ENCODE peak calls at places on chromosomes 13 and 19, in nine cellular contexts. One of them, this sample, is unnamed.

GRCh38 chr13:66354880-66355279 is 875.3 kb downstream of the PCDH9 start:
- DNase-seq in right atrium auricular region: no peak
- DNase-seq in small intestine: no peak
- DNase-seq in neuronal stem cell: no peak
- DNase-seq in IMR-90: no peak
- DNase-seq in ovary: no peak
- DNase-seq in dorsolateral prefrontal cortex: no peak
- DNase-seq in ascending aorta: no peak
- DNase-seq in suprapubic skin: no peak
- DNase-seq in this sample: no peak

GRCh38 chr19:5492813-5493409 is 37.7 kb downstream of the ZNRF4 start:
- DNase-seq in right atrium auricular region: no peak
- DNase-seq in suprapubic skin: no peak
- DNase-seq in dorsolateral prefrontal cortex: no peak
- DNase-seq in ovary: no peak
- DNase-seq in small intestine: no peak
- DNase-seq in IMR-90: no peak
- DNase-seq in ascending aorta: no peak
- DNase-seq in neuronal stem cell: peak; percentile 95
- DNase-seq in this sample: no peak

GRCh38 chr13:114115191-114115671 is 17.2 kb downstream of the RASA3 start:
- DNase-seq in ovary: no peak
- DNase-seq in ascending aorta: peak; percentile 70
- DNase-seq in neuronal stem cell: no peak
- DNase-seq in right atrium auricular region: peak; percentile 67
- DNase-seq in dorsolateral prefrontal cortex: no peak
- DNase-seq in small intestine: peak; percentile 89
- DNase-seq in suprapubic skin: peak; percentile 72
- DNase-seq in IMR-90: peak; percentile 94
- DNase-seq in this sample: no peak

GRCh38 chr19:3404324-3405260 is 38.2 kb downstream of the NFIC start:
- DNase-seq in suprapubic skin: peak; percentile 94
- DNase-seq in small intestine: no peak
- DNase-seq in neuronal stem cell: no peak
- DNase-seq in right atrium auricular region: peak; percentile 93
- DNase-seq in ovary: peak; percentile 92
- DNase-seq in ascending aorta: peak; percentile 95
- DNase-seq in IMR-90: peak; percentile 93
- DNase-seq in dorsolateral prefrontal cortex: peak; percentile 50
- DNase-seq in this sample: no peak

GRCh38 chr13:112102243-112102642 is 35.3 kb downstream of the SOX1 start:
- DNase-seq in right atrium auricular region: peak; percentile 5
- DNase-seq in small intestine: peak; percentile 22
- DNase-seq in dorsolateral prefrontal cortex: no peak
- DNase-seq in IMR-90: no peak
- DNase-seq in neuronal stem cell: no peak
- DNase-seq in suprapubic skin: no peak
- DNase-seq in ascending aorta: no peak
- DNase-seq in ovary: no peak
- DNase-seq in this sample: no peak

GRCh38 chr13:75181906-75182305 is 300.1 kb downstream of the TBC1D4 start:
- DNase-seq in neuronal stem cell: no peak
- DNase-seq in dorsolateral prefrontal cortex: no peak
- DNase-seq in small intestine: no peak
- DNase-seq in suprapubic skin: no peak
- DNase-seq in ascending aorta: no peak
- DNase-seq in ovary: no peak
- DNase-seq in IMR-90: peak; percentile 76
- DNase-seq in right atrium auricular region: no peak
- DNase-seq in this sample: no peak

GRCh38 chr13:104592545-104593250 is 1526.5 kb upstream of the SLC10A2 start:
- DNase-seq in suprapubic skin: no peak
- DNase-seq in right atrium auricular region: no peak
- DNase-seq in ovary: no peak
- DNase-seq in dorsolateral prefrontal cortex: no peak
- DNase-seq in IMR-90: no peak
- DNase-seq in neuronal stem cell: no peak
- DNase-seq in ascending aorta: no peak
- DNase-seq in small intestine: no peak
- DNase-seq in this sample: no peak

GRCh38 chr19:872266-872951 is 12.9 kb downstream of the CFD start:
- DNase-seq in neuronal stem cell: no peak
- DNase-seq in ascending aorta: no peak
- DNase-seq in ovary: peak; percentile 78
- DNase-seq in dorsolateral prefrontal cortex: no peak
- DNase-seq in small intestine: peak; percentile 80
- DNase-seq in IMR-90: peak; percentile 38
- DNase-seq in right atrium auricular region: no peak
- DNase-seq in suprapubic skin: no peak
- DNase-seq in this sample: no peak

GRCh38 chr13:28136916-28137315 is 1.4 kb upstream of the PAN3 start:
- DNase-seq in dorsolateral prefrontal cortex: no peak
- DNase-seq in IMR-90: no peak
- DNase-seq in ascending aorta: no peak
- DNase-seq in neuronal stem cell: no peak
- DNase-seq in right atrium auricular region: no peak
- DNase-seq in ovary: no peak
- DNase-seq in small intestine: peak; percentile 54
- DNase-seq in suprapubic skin: no peak
- DNase-seq in this sample: no peak

GRCh38 chr19:8577247-8577646 is at the start of gene MYO1F:
- DNase-seq in right atrium auricular region: no peak
- DNase-seq in ascending aorta: no peak
- DNase-seq in neuronal stem cell: no peak
- DNase-seq in dorsolateral prefrontal cortex: no peak
- DNase-seq in ovary: no peak
- DNase-seq in suprapubic skin: peak; percentile 73
- DNase-seq in small intestine: no peak
- DNase-seq in IMR-90: no peak
- DNase-seq in this sample: no peak

GRCh38 chr19:8580710-8581281 is 3.6 kb upstream of the MYO1F start:
- DNase-seq in ovary: peak; percentile 85
- DNase-seq in suprapubic skin: peak; percentile 87
- DNase-seq in right atrium auricular region: peak; percentile 78
- DNase-seq in neuronal stem cell: peak; percentile 86
- DNase-seq in IMR-90: peak; percentile 66
- DNase-seq in small intestine: peak; percentile 71
- DNase-seq in ascending aorta: peak; percentile 92
- DNase-seq in dorsolateral prefrontal cortex: peak; percentile 11
- DNase-seq in this sample: no peak

GRCh38 chr19:8577741-8578140 is 499 bp upstream of the MYO1F start:
- DNase-seq in suprapubic skin: no peak
- DNase-seq in dorsolateral prefrontal cortex: no peak
- DNase-seq in ovary: no peak
- DNase-seq in ascending aorta: no peak
- DNase-seq in IMR-90: no peak
- DNase-seq in small intestine: no peak
- DNase-seq in right atrium auricular region: no peak
- DNase-seq in neuronal stem cell: no peak
- DNase-seq in this sample: no peak

GRCh38 chr19:8576273-8576993 is 809 bp downstream of the MYO1F start:
- DNase-seq in neuronal stem cell: no peak
- DNase-seq in ascending aorta: no peak
- DNase-seq in small intestine: peak; percentile 69
- DNase-seq in ovary: no peak
- DNase-seq in IMR-90: no peak
- DNase-seq in right atrium auricular region: no peak
- DNase-seq in dorsolateral prefrontal cortex: no peak
- DNase-seq in suprapubic skin: no peak
- DNase-seq in this sample: no peak

DNA sequence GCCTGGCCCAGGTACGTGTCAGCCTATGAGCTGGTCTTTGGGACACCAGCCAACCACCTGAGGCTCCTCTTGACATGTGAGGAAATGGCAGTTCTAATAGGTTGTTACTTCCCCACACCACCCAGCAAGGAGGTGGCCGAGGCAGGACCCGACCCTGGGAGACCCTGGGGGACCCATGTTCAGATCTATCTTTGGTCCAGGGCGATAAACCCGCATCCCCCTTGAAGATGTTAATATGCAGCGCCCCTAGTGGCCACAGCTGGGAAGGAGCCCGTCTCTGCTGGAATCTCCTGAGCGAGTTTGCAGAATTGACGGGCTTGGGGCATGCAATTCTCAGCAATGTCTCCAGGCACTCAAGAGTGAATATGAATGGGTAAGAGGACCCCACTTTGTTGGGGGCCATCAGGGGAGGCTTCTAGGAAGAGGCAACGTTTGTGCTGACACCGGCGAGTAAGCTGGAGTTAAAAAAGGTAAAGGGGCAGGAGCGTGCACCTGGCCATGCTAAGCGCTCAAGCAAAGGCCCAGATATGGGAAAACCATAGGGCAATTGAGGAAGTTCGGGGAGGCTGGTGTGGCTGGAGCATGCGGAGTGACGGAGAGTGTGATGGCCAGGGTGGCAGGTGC is 1.5 kb upstream of the MYO1F start:
- DNase-seq in ovary: peak; percentile 77
- DNase-seq in neuronal stem cell: peak; percentile 76
- DNase-seq in suprapubic skin: peak; percentile 90
- DNase-seq in ascending aorta: peak; percentile 90
- DNase-seq in right atrium auricular region: peak; percentile 87
- DNase-seq in IMR-90: peak; percentile 53
- DNase-seq in small intestine: peak; percentile 69
- DNase-seq in dorsolateral prefrontal cortex: peak; percentile 36
- DNase-seq in this sample: no peak
- H3K27ac ChIP-seq in ovary: no peak overlapping the region
- H3K27ac ChIP-seq in neuronal stem cell: no peak overlapping the region
- H3K27ac ChIP-seq in suprapubic skin: no peak overlapping the region
- H3K27ac ChIP-seq in ascending aorta: no peak overlapping the region
- H3K27ac ChIP-seq in right atrium auricular region: no peak overlapping the region
- H3K27ac ChIP-seq in IMR-90: no peak overlapping the region
- H3K27ac ChIP-seq in small intestine: no peak overlapping the region
- H3K27ac ChIP-seq in dorsolateral prefrontal cortex: no peak overlapping the region
- H3K27ac ChIP-seq in this sample: no peak overlapping the region

DNA sequence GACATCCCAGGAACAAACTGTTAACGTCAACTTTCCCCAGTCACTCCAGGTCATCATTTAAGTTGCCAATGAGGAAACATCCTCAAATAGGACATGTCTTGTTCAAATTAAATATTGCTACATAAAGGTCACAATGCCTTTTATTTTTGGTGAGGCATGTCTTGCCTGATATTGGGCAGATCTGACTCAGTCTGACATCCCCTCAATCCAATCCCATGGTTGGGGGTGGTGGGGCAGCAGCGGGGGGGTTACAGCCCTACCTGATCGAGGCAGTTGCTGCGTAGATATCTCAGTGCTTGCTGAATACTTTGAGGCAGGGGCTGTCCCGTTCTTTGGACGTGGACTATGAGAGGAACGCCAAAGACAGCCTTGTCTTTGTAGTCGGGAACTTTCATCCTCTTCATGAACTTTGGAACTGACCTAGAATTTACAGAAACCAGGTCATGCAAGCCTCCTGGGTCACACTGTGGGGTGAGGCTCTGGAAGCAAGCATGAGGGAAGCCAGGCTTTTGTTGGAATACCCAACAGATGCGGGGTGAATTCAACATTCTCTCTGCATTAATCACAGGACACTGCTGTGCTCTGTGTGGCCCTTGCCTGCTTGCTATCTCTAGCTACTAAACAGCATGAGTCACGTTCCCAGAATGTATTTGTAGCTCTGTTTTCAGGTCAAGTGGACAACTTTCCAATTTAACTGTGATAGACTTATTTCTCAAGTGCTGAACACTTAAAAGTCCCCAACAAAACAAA is 109.8 kb downstream of the KL start:
- DNase-seq in dorsolateral prefrontal cortex: no peak
- DNase-seq in right atrium auricular region: peak; percentile 90
- DNase-seq in small intestine: peak; percentile 70
- DNase-seq in IMR-90: peak; percentile 97
- DNase-seq in ovary: peak; percentile 59
- DNase-seq in neuronal stem cell: peak; percentile 27
- DNase-seq in suprapubic skin: peak; percentile 87
- DNase-seq in ascending aorta: peak; percentile 81
- DNase-seq in this sample: no peak
- H3K27ac ChIP-seq in dorsolateral prefrontal cortex: peak overlapping the region; percentile 5
- H3K27ac ChIP-seq in right atrium auricular region: peak overlapping the region; percentile 88
- H3K27ac ChIP-seq in small intestine: peak overlapping the region; percentile 76
- H3K27ac ChIP-seq in IMR-90: peak overlapping the region; percentile 80
- H3K27ac ChIP-seq in ovary: peak overlapping the region; percentile 55
- H3K27ac ChIP-seq in neuronal stem cell: no peak overlapping the region
- H3K27ac ChIP-seq in suprapubic skin: peak overlapping the region; percentile 88
- H3K27ac ChIP-seq in ascending aorta: peak overlapping the region; percentile 73
- H3K27ac ChIP-seq in this sample: peak overlapping the region; percentile 79

DNA sequence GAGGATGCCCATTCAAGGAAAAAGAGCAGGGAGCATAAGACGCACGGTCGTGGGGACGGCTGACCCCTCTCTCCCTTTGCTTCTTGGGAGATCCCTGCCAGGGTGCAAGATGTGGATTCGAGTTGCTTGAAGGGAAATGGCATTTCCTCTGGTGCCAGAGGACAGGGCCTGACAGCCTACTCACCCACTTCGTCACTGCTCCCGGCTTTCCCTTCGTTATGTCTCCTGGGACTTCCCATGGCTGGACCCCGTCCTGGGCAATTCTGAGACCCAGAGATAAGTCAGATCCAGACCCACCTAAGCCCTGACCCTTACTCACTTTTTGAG is 1.2 kb downstream of the TBC1D17 start:
- DNase-seq in suprapubic skin: no peak
- DNase-seq in right atrium auricular region: no peak
- DNase-seq in ascending aorta: no peak
- DNase-seq in ovary: peak; percentile 46
- DNase-seq in dorsolateral prefrontal cortex: no peak
- DNase-seq in IMR-90: no peak
- DNase-seq in neuronal stem cell: no peak
- DNase-seq in small intestine: no peak
- DNase-seq in this sample: no peak
- H3K27ac ChIP-seq in suprapubic skin: peak overlapping the region; percentile 99
- H3K27ac ChIP-seq in right atrium auricular region: peak overlapping the region; percentile 98
- H3K27ac ChIP-seq in ascending aorta: no peak overlapping the region
- H3K27ac ChIP-seq in ovary: no peak overlapping the region
- H3K27ac ChIP-seq in dorsolateral prefrontal cortex: no peak overlapping the region
- H3K27ac ChIP-seq in IMR-90: no peak overlapping the region
- H3K27ac ChIP-seq in neuronal stem cell: no peak overlapping the region
- H3K27ac ChIP-seq in small intestine: peak overlapping the region; percentile 98
- H3K27ac ChIP-seq in this sample: peak overlapping the region; percentile 99

DNA sequence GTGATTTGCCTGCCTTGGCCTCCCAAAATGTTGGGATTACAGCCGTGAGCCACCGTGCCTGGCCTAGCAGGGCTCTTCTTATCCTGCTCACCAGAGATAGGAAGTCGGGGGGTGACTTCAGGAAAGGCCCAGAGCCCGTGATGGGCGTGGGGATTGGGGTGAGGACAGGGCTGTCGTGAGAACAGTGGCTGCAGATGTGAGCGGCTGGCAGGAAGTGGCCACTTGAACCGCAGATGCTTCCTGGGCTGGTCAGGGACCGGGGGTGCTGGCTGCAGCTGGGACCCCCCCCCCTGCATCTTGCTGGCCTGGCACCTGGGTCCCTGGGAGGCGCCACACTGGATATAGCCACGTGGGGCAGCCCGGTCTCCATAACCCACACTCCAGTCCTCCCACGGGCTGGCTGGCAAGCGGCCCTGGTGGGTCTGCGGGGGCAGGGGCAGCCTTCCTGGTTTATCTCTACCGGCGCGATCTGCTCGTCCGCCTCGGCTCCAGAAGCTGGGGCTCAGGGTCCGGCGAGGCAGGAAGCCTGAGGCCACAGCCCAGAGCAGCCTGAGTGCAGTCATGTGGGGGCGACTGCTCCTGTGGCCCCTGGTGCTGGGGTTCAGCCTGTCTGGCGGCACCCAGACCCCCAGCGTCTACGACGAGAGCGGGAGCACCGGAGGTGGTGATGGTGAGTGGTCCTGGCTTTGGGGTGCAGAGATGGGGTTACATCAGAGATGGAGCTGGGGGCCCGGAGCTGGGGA is at the start of gene F2RL3:
- DNase-seq in suprapubic skin: no peak
- DNase-seq in ovary: peak; percentile 64
- DNase-seq in ascending aorta: no peak
- DNase-seq in small intestine: peak; percentile 8
- DNase-seq in IMR-90: peak; percentile 22
- DNase-seq in neuronal stem cell: no peak
- DNase-seq in dorsolateral prefrontal cortex: no peak
- DNase-seq in right atrium auricular region: peak; percentile 63
- DNase-seq in this sample: no peak
- H3K27ac ChIP-seq in suprapubic skin: peak within 1 kb of the TSS; percentile 7
- H3K27ac ChIP-seq in ovary: no peak within 1 kb of the TSS
- H3K27ac ChIP-seq in ascending aorta: no peak within 1 kb of the TSS
- H3K27ac ChIP-seq in small intestine: peak within 1 kb of the TSS; percentile 88
- H3K27ac ChIP-seq in IMR-90: no peak within 1 kb of the TSS
- H3K27ac ChIP-seq in neuronal stem cell: no peak within 1 kb of the TSS
- H3K27ac ChIP-seq in dorsolateral prefrontal cortex: no peak within 1 kb of the TSS
- H3K27ac ChIP-seq in right atrium auricular region: peak within 1 kb of the TSS; percentile 64
- H3K27ac ChIP-seq in this sample: peak within 1 kb of the TSS; percentile 27